ENCODE peak calls at places on chromosomes 5 and 9, in nine cellular contexts. Z is naive thymus-derived CD4-positive, alpha-beta T cell; C is kidney; O is adrenal gland; W is right cardiac atrium; V is SJSA1; G is CD4-positive, CD25-positive, alpha-beta regulatory T cell; R is right lobe of liver; U is endodermal cell. F is an unnamed sample.

GRCh38 chr9:21434202-21435014 is 5.8 kb upstream of the IFNA1 start:
- DNase-seq in U (peak; percentile 77), R (peak; percentile 52), O (peak; percentile 37), V (peak; percentile 42), C (no peak), Z (no peak), G (peak; percentile 58), W (no peak), F (peak; percentile 75)

GRCh38 chr9:21761309-21761901 is 41.0 kb upstream of the MTAP start:
- DNase-seq in W (no peak), V (no peak), G (peak; percentile 4), Z (peak; percentile 42), O (no peak), U (no peak), R (no peak), C (no peak), F (no peak)

GRCh38 chr5:178106556-178107239 is 6.6 kb upstream of the N4BP3 start:
- DNase-seq in O (no peak), G (no peak), U (no peak), R (no peak), W (peak; percentile 13), C (no peak), Z (no peak), V (no peak), F (no peak)

GRCh38 chr5:26761040-26761439 is 277.3 kb downstream of the CDH9 start:
- DNase-seq in R (no peak), V (no peak), O (no peak), Z (no peak), W (no peak), G (no peak), U (no peak), C (no peak), F (no peak)

GRCh38 chr5:122715095-122715494 is 59.8 kb upstream of the SNX2 start:
- DNase-seq in O (no peak), W (no peak), U (no peak), Z (no peak), G (no peak), V (no peak), C (no peak), R (no peak), F (no peak)

GRCh38 chr5:95261369-95262175 is 23.3 kb downstream of the MCTP1 start:
- DNase-seq in O (no peak), G (peak; percentile 27), Z (no peak), U (no peak), C (no peak), W (peak; percentile 16), R (no peak), V (no peak), F (no peak)

GRCh38 chr9:84829997-84830696 is 160.6 kb downstream of the NTRK2 start:
- DNase-seq in R (no peak), G (no peak), O (no peak), W (no peak), Z (no peak), C (no peak), V (no peak), U (no peak), F (no peak)

GRCh38 chr9:87446527-87446926 is 51.1 kb upstream of the DAPK1 start:
- DNase-seq in R (no peak), W (no peak), Z (no peak), U (no peak), C (no peak), G (no peak), V (no peak), O (no peak), F (no peak)

GRCh38 chr5:151926186-151926585 is 1.5 kb upstream of the GLRA1 start:
- DNase-seq in W (no peak), V (no peak), Z (no peak), R (no peak), C (no peak), U (no peak), G (no peak), O (no peak), F (no peak)

GRCh38 chr5:17314907-17315471 is 97.6 kb downstream of the BASP1 start:
- DNase-seq in R (no peak), G (no peak), V (no peak), U (no peak), O (no peak), C (no peak), Z (no peak), W (no peak), F (no peak)

GRCh38 chr9:128635266-128636023 is 21.2 kb downstream of the DYNC2I2 start:
- DNase-seq in U (peak; percentile 98), V (peak; percentile 99), G (no peak), W (peak; percentile 95), R (peak; percentile 91), C (peak; percentile 98), O (peak; percentile 95), Z (no peak), F (peak; percentile 92)

GRCh38 chr5:172903790-172904189 is 55.4 kb upstream of the RPL26L1 start:
- DNase-seq in Z (no peak), C (no peak), W (peak; percentile 80), R (peak; percentile 73), U (no peak), V (peak; percentile 96), G (no peak), O (peak; percentile 86), F (no peak)
- H3K27ac ChIP-seq in Z (no peak overlapping the region), C (peak overlapping the region; percentile 97), W (peak overlapping the region; percentile 9), R (peak overlapping the region; percentile 95), U (no peak overlapping the region), V (peak overlapping the region; percentile 95), G (no peak overlapping the region), O (peak overlapping the region; percentile 91), F (peak overlapping the region; percentile 83)

DNA sequence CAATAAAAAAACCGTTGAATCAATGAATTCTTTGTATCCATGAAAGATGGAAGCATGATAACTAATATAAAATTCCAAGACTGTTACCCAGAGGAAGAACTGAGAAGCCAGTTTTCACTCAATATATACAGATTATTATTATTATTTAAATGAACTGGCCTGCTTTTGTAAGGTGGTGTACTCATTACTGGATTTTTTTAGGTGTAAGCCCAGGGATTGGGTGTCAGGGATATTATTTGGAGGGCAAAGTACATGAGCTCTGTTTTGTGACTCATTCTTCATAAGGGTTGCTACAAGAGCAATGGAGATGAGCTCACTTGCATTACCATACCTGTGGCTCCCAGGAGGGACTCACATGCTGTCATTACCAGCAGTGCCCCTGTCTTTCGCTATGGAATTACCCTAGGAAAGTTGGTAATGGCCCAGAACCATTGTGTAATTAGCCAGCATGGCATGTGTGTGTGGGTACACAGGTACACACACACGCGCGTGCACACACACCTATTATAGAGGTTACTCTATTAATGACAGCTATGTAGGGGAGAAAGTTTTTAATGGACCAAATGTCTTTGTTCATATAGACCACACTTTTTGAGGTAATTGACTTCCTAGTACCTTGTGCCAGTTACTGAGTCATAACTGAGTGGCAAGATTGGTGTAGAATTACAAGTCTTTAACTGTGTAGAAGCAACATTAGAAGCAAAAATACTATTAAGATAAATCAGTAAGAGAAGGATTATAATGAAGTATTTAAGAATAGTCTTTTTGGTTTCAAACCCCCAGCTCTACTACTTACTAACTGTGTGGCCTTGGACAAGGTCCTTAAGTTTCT is 143.4 kb downstream of the GDNF start:
- DNase-seq in U (no peak), G (no peak), V (no peak), O (no peak), R (no peak), Z (no peak), W (no peak), C (no peak), F (no peak)
- H3K27ac ChIP-seq in U (no peak overlapping the region), G (no peak overlapping the region), V (no peak overlapping the region), O (no peak overlapping the region), R (no peak overlapping the region), Z (no peak overlapping the region), W (no peak overlapping the region), C (no peak overlapping the region), F (no peak overlapping the region)

GRCh38 chr5:120465281-120465961 is 1.3 kb downstream of the PRR16 start:
- DNase-seq in C (peak; percentile 72), G (no peak), O (peak; percentile 16), R (no peak), U (peak; percentile 90), Z (no peak), V (peak; percentile 67), W (peak; percentile 74), F (peak; percentile 49)
- H3K27ac ChIP-seq in C (no peak overlapping the region), G (no peak overlapping the region), O (no peak overlapping the region), R (no peak overlapping the region), U (no peak overlapping the region), Z (no peak overlapping the region), V (peak overlapping the region; percentile 14), W (peak overlapping the region; percentile 72), F (peak overlapping the region; percentile 69)

GRCh38 chr5:150638488-150639316 is 1.8 kb upstream of the SYNPO start:
- DNase-seq in C (peak; percentile 49), O (no peak), Z (no peak), W (peak; percentile 20), V (no peak), G (no peak), U (no peak), R (peak; percentile 74), F (no peak)
- H3K27ac ChIP-seq in C (peak overlapping the region; percentile 93), O (peak overlapping the region; percentile 97), Z (no peak overlapping the region), W (peak overlapping the region; percentile 93), V (peak overlapping the region; percentile 57), G (no peak overlapping the region), U (no peak overlapping the region), R (peak overlapping the region; percentile 68), F (peak overlapping the region; percentile 83)

GRCh38 chr5:84748313-84748712 is 363.6 kb upstream of the EDIL3 start:
- DNase-seq in U (no peak), V (no peak), O (no peak), Z (no peak), W (no peak), R (no peak), C (no peak), G (no peak), F (no peak)
- H3K27ac ChIP-seq in U (no peak overlapping the region), V (no peak overlapping the region), O (no peak overlapping the region), Z (no peak overlapping the region), W (no peak overlapping the region), R (no peak overlapping the region), C (no peak overlapping the region), G (no peak overlapping the region), F (no peak overlapping the region)

GRCh38 chr5:180353963-180354574 is 933 bp upstream of the GFPT2 start:
- DNase-seq in C (peak; percentile 15), R (no peak), Z (no peak), G (no peak), W (no peak), U (no peak), V (no peak), O (peak; percentile 29), F (no peak)

GRCh38 chr5:180353226-180353962 is at the start of gene GFPT2:
- DNase-seq in R (peak; percentile 60), O (peak; percentile 85), C (peak; percentile 95), Z (peak; percentile 75), G (peak; percentile 74), V (peak; percentile 91), W (peak; percentile 94), U (peak; percentile 94), F (peak; percentile 79)

GRCh38 chr5:180350711-180351110 is 2.4 kb downstream of the GFPT2 start:
- DNase-seq in W (peak; percentile 32), O (no peak), G (no peak), C (peak; percentile 39), R (no peak), Z (no peak), U (peak; percentile 78), V (no peak), F (no peak)

GRCh38 chr5:180352976-180353225 is 235 bp downstream of the GFPT2 start:
- DNase-seq in O (no peak), U (no peak), C (no peak), W (peak; percentile 66), R (no peak), V (no peak), G (no peak), Z (peak; percentile 43), F (no peak)

GRCh38 chr5:180352116-180352975 is 790 bp downstream of the GFPT2 start:
- DNase-seq in R (no peak), O (peak; percentile 52), V (peak; percentile 48), G (no peak), Z (no peak), W (peak; percentile 83), U (peak; percentile 78), C (peak; percentile 82), F (no peak)
- H3K27ac ChIP-seq in R (no peak overlapping the region), O (peak overlapping the region; percentile 43), V (peak overlapping the region; percentile 16), G (no peak overlapping the region), Z (no peak overlapping the region), W (no peak overlapping the region), U (no peak overlapping the region), C (no peak overlapping the region), F (peak overlapping the region; percentile 45)

F was measured in Peyer's patch.